ENCODE peak calls at places on chromosome 12, in four cellular contexts. Q, E, O and P are unnamed samples. For H3K36me3 and H3K4me1, the result is how much of the 10 kb centered on the place peaks cover.

GRCh38 chr12:46264057-46264456 is 4.8 kb downstream of the SLC38A1 start:
- DNase-seq in Q (no peak), E (no peak), O (no peak), P (no peak)

GRCh38 chr12:92912052-92912451 is 17.0 kb downstream of the EEA1 start:
- DNase-seq in Q (no peak), E (no peak), O (no peak), P (no peak)

GRCh38 chr12:102475355-102475754 is 5.0 kb downstream of the IGF1 start:
- DNase-seq in Q (no peak), E (no peak), O (no peak), P (no peak)

GRCh38 chr12:105696-106095 is 39.1 kb downstream of the IQSEC3 start:
- DNase-seq in Q (no peak), E (no peak), O (no peak), P (no peak)

GRCh38 chr12:115598827-115599226 is 678.7 kb downstream of the MED13L start:
- DNase-seq in Q (no peak), E (peak), O (no peak), P (no peak)

GRCh38 chr12:107571492-107571891 is 114.1 kb upstream of the PWP1 start:
- DNase-seq in Q (no peak), E (no peak), O (no peak), P (no peak)

GRCh38 chr12:62006076-62006732 is 254.0 kb upstream of the USP15 start:
- DNase-seq in Q (peak), E (no peak), O (peak), P (no peak)

GRCh38 chr12:122139266-122139665 is 34.8 kb downstream of the IL31 start:
- DNase-seq in Q (no peak), E (no peak), O (no peak), P (no peak)

GRCh38 chr12:122023339-122024131 is 1.9 kb downstream of the BCL7A start:
- DNase-seq in Q (peak), E (peak), O (peak), P (peak)

GRCh38 chr12:69698769-69699540 is at the start of gene BEST3:
- DNase-seq in Q (no peak), E (peak), O (no peak), P (no peak)

GRCh38 chr12:106226884-106227640 is 20.8 kb downstream of the CKAP4 start:
- DNase-seq in Q (peak), E (peak), O (peak), P (no peak)

GRCh38 chr12:104480826-104481457 is 24.2 kb downstream of the CHST11 start:
- DNase-seq in Q (no peak), E (no peak), O (no peak), P (peak)

GRCh38 chr12:26100966-26101744 is 23.7 kb downstream of the BHLHE41 start:
- DNase-seq in Q (no peak), E (peak), O (no peak), P (peak)

GRCh38 chr12:114673169-114673833 is 10.7 kb downstream of the TBX3 start:
- DNase-seq in Q (no peak), E (peak), O (peak), P (no peak)

GRCh38 chr12:34334538-34334937 is 312.2 kb downstream of the ALG10 start:
- DNase-seq in Q (no peak), E (no peak), O (no peak), P (no peak)

GRCh38 chr12:132084681-132085635 is 59.2 kb downstream of the DDX51 start:
- DNase-seq in Q (peak), E (no peak), O (peak), P (peak)

DNA sequence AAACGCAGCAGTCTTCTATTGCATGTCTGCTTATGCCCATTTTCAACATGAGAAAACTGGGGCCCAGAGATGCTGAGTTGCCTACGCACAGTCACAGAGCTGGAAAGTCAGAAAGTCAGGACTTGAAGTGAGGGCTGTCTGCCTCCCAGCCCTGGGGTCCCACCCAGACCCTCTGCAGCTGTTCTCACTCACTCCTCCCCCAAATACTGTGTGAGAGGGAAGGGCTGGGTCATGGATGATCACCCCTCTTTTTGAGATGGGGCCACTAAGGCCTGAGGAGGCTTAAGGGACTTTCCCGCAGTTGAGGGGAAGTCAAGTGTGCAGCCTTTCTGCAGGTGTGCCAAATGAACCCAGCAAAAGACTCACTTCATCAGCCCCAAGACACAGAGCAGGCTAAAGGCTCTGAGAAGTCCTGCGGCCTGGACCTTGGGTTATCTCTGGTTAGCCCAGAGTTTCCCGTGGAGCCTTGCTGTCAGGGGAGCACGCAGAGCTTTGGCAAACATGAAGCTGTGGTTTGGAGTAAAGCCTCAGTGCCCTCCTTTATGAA is 18.7 kb downstream of the DTX1 start:
- DNase-seq in Q (no peak), E (no peak), O (no peak), P (no peak)
- TF ChIP-seq POLR2AphosphoS5 in Q (no peak), E (no peak), O (no peak), P (no peak)

GRCh38 chr12:6868211-6869048 is 1.1 kb downstream of the TPI1 start:
- DNase-seq in Q (no peak), E (no peak), O (no peak), P (no peak)
- H3K36me3 ChIP-seq in Q (under half), E (under half), O (under half), P (half or more)

DNA sequence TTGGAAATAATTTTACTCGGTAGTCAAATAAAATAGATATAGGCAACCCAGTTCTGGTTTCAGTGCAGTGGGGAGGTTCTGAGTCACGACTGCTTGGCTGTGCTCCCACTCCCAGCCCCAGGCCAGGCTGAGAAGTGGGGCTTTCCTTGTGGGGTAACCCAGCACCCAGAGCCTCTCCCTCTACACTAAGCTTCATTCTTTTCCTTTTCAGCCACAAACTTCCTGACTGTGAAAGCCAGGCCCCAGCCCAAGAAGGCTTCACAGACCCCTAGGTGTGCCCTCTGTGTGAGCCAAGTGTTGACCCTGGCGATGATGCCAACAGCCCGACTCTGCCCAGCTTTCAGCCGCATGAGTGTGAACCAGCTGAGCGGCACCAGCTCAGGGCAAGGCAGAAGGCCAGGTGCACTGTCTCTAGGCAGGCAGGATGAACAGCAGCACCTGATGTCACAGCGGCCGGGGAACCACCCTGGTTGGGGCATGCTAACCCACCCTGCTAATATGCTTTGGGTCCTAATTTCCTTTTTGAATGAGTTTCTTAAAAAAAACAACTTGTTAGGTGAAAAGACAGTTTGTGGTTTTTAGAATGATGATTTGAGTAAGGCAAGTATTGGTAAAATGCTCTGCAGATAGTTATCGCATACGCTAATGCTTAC is 42.2 kb upstream of the ATP23 start:
- DNase-seq in Q (no peak), E (peak), O (no peak), P (peak)
- H3K4me1 ChIP-seq in Q (under half), E (under half), O (half or more), P (half or more)

GRCh38 chr12:14920475-14921126 is 17.7 kb downstream of the ERP27 start:
- DNase-seq in Q (no peak), E (no peak), O (no peak), P (no peak)
- TF ChIP-seq POLR2AphosphoS5 in Q (no peak), E (no peak), O (no peak), P (no peak)

DNA sequence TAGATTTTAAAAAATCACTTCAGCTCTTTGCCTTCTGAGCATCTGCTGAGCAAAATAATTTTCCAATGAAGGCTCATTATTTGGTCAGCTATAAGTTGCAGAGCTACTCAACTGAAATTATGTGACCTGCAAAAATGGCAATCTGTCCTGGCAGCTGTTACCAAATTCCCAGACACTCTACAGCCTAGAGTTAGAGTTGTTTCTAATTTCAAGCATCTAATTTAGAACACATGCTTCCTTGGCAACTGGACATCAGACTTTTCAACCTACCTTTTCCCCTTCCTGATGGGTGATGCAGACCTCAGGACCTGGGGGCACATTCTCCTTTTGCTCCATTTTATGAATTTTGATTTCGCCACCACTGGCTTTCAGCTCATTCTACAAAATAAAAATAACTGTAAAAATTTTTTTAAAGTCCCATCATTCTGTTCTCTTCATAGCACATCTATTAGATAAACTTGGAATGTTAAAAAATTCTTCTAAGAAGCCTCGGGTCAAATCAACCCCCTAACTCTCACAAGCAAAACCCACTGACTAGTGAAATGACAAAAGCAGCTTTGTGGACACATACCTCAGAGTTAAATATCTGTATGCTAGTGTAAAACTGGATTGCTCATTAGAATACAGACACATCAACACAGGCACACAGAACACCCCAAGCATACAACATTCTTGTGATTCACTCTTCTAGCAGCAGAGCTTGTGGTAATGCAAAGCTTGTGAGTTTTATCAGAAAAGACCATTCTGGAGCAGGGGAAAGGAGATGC is 33.5 kb upstream of the CERS5 start:
- DNase-seq in Q (no peak), E (no peak), O (peak), P (no peak)
- H3K36me3 ChIP-seq in Q (under half), E (under half), O (half or more), P (under half)